ENCODE peak calls at places on chromosome 16, in six cellular contexts. K is GM12891; J is activated T-helper 1 cell treated with anti-CD3 and anti-CD28 coated beads, Interleukin-12 subunit alpha, Interleukin-12 subunit beta, Interleukin-2, Interleukin-4 antibody, amounts not matched to agents 30 ng/mL and 10 ng/mL and 1 ng/mL, durations not matched to agents 14 hours and 24 hours and 36 hours; P is A549; M is T-helper 9 cell; R is right lobe of liver. E is an unnamed sample.

GRCh38 chr16:31536804-31537361 is 9.2 kb downstream of the AHSP start:
- DNase-seq in P (no peak), K (no peak), R (no peak), J (no peak), M (no peak), E (no peak)

GRCh38 chr16:67110136-67110847 is 551 bp downstream of the PHAF1 start:
- DNase-seq in K (no peak), J (no peak), P (no peak), M (no peak), R (no peak), E (peak)

GRCh38 chr16:88282221-88283041 is 100.3 kb upstream of the ZNF469 start:
- DNase-seq in P (no peak), J (no peak), R (no peak), M (no peak), K (no peak), E (no peak)

GRCh38 chr16:66639091-66639885 is 34.8 kb downstream of the CMTM3 start:
- DNase-seq in P (no peak), J (no peak), K (no peak), R (no peak), M (no peak), E (no peak)

GRCh38 chr16:85422374-85423185 is 190.5 kb upstream of the GSE1 start:
- DNase-seq in K (no peak), P (no peak), J (no peak), M (no peak), R (peak), E (peak)

GRCh38 chr16:12120331-12120981 is 143.9 kb downstream of the SNX29 start:
- DNase-seq in M (no peak), J (no peak), R (no peak), P (no peak), K (no peak), E (no peak)

GRCh38 chr16:83717814-83718213 is 90.0 kb upstream of the HSBP1 start:
- DNase-seq in R (no peak), K (no peak), J (no peak), P (no peak), M (no peak), E (no peak)

GRCh38 chr16:85902366-85903155 is 3.6 kb downstream of the IRF8 start:
- DNase-seq in R (no peak), P (no peak), K (peak), J (peak), M (peak), E (peak)

GRCh38 chr16:73209190-73209589 is 161.3 kb upstream of the ZFHX3 start:
- DNase-seq in P (no peak), M (no peak), K (no peak), R (no peak), J (no peak), E (no peak)

GRCh38 chr16:7319514-7319913 is 13.1 kb upstream of the RBFOX1 start:
- DNase-seq in P (no peak), J (no peak), M (no peak), R (no peak), K (no peak), E (no peak)

GRCh38 chr16:53081686-53082407 is 27.1 kb downstream of the CHD9 start:
- DNase-seq in K (no peak), P (no peak), M (no peak), R (no peak), J (no peak), E (no peak)

GRCh38 chr16:17225551-17225950 is 245.2 kb downstream of the XYLT1 start:
- DNase-seq in P (no peak), K (no peak), R (no peak), M (no peak), J (no peak), E (peak)

E was measured in MV-4-11.